ENCODE peak calls at places on chromosomes 7 and 10, in nine cellular contexts. One of them, this sample, is unnamed.

GRCh38 chr10:110789604-110790428 is 81.9 kb upstream of the PDCD4 start:
- DNase-seq in cardiac muscle cell: no peak
- DNase-seq in tibial nerve: no peak
- DNase-seq in left ventricle myocardium inferior: no peak
- DNase-seq in heart left ventricle: no peak
- DNase-seq in neural progenitor cell: no peak
- DNase-seq in mammary epithelial cell: no peak
- DNase-seq in PC-3: no peak
- DNase-seq in colonic mucosa: no peak
- DNase-seq in this sample: no peak

GRCh38 chr7:105141068-105141467 is 127.1 kb downstream of the KMT2E start:
- DNase-seq in cardiac muscle cell: peak; percentile 51
- DNase-seq in tibial nerve: no peak
- DNase-seq in left ventricle myocardium inferior: no peak
- DNase-seq in heart left ventricle: no peak
- DNase-seq in neural progenitor cell: peak; percentile 76
- DNase-seq in mammary epithelial cell: no peak
- DNase-seq in PC-3: peak; percentile 27
- DNase-seq in colonic mucosa: no peak
- DNase-seq in this sample: no peak

GRCh38 chr10:71728218-71728737 is 8.7 kb upstream of the C10orf105 start:
- DNase-seq in cardiac muscle cell: no peak
- DNase-seq in tibial nerve: no peak
- DNase-seq in left ventricle myocardium inferior: no peak
- DNase-seq in heart left ventricle: no peak
- DNase-seq in neural progenitor cell: peak; percentile 64
- DNase-seq in mammary epithelial cell: no peak
- DNase-seq in PC-3: no peak
- DNase-seq in colonic mucosa: no peak
- DNase-seq in this sample: no peak

GRCh38 chr7:18167815-18168214 is 140.2 kb upstream of the PRPS1L1 start:
- DNase-seq in cardiac muscle cell: no peak
- DNase-seq in tibial nerve: no peak
- DNase-seq in left ventricle myocardium inferior: no peak
- DNase-seq in heart left ventricle: no peak
- DNase-seq in neural progenitor cell: no peak
- DNase-seq in mammary epithelial cell: no peak
- DNase-seq in PC-3: no peak
- DNase-seq in colonic mucosa: no peak
- DNase-seq in this sample: no peak

GRCh38 chr10:784759-785538 is 95.5 kb upstream of the DIP2C start:
- DNase-seq in cardiac muscle cell: peak; percentile 53
- DNase-seq in tibial nerve: no peak
- DNase-seq in left ventricle myocardium inferior: peak; percentile 42
- DNase-seq in heart left ventricle: no peak
- DNase-seq in neural progenitor cell: peak; percentile 78
- DNase-seq in mammary epithelial cell: peak; percentile 58
- DNase-seq in PC-3: peak; percentile 64
- DNase-seq in colonic mucosa: peak; percentile 30
- DNase-seq in this sample: peak; percentile 77

GRCh38 chr7:82839063-82839462 is 323.6 kb downstream of the PCLO start:
- DNase-seq in cardiac muscle cell: no peak
- DNase-seq in tibial nerve: no peak
- DNase-seq in left ventricle myocardium inferior: no peak
- DNase-seq in heart left ventricle: no peak
- DNase-seq in neural progenitor cell: no peak
- DNase-seq in mammary epithelial cell: no peak
- DNase-seq in PC-3: no peak
- DNase-seq in colonic mucosa: no peak
- DNase-seq in this sample: no peak

GRCh38 chr7:96118449-96119001 is 203.4 kb downstream of the SLC25A13 start:
- DNase-seq in cardiac muscle cell: peak; percentile 9
- DNase-seq in tibial nerve: no peak
- DNase-seq in left ventricle myocardium inferior: no peak
- DNase-seq in heart left ventricle: no peak
- DNase-seq in neural progenitor cell: peak; percentile 15
- DNase-seq in mammary epithelial cell: no peak
- DNase-seq in PC-3: no peak
- DNase-seq in colonic mucosa: no peak
- DNase-seq in this sample: no peak

GRCh38 chr7:81956520-81956919 is 186.7 kb upstream of the HGF start:
- DNase-seq in cardiac muscle cell: peak; percentile 57
- DNase-seq in tibial nerve: peak; percentile 20
- DNase-seq in left ventricle myocardium inferior: no peak
- DNase-seq in heart left ventricle: no peak
- DNase-seq in neural progenitor cell: peak; percentile 75
- DNase-seq in mammary epithelial cell: no peak
- DNase-seq in PC-3: peak; percentile 68
- DNase-seq in colonic mucosa: no peak
- DNase-seq in this sample: no peak

GRCh38 chr10:117635851-117636250 is 93.3 kb downstream of the EMX2 start:
- DNase-seq in cardiac muscle cell: no peak
- DNase-seq in tibial nerve: no peak
- DNase-seq in left ventricle myocardium inferior: no peak
- DNase-seq in heart left ventricle: no peak
- DNase-seq in neural progenitor cell: no peak
- DNase-seq in mammary epithelial cell: no peak
- DNase-seq in PC-3: no peak
- DNase-seq in colonic mucosa: no peak
- DNase-seq in this sample: no peak

GRCh38 chr7:7707756-7708310 is 10.6 kb downstream of the RPA3 start:
- DNase-seq in cardiac muscle cell: no peak
- DNase-seq in tibial nerve: no peak
- DNase-seq in left ventricle myocardium inferior: no peak
- DNase-seq in heart left ventricle: no peak
- DNase-seq in neural progenitor cell: peak; percentile 13
- DNase-seq in mammary epithelial cell: peak; percentile 8
- DNase-seq in PC-3: peak; percentile 2
- DNase-seq in colonic mucosa: no peak
- DNase-seq in this sample: no peak

GRCh38 chr7:20998309-20998708 is 211.6 kb upstream of the SP8 start:
- DNase-seq in cardiac muscle cell: no peak
- DNase-seq in tibial nerve: no peak
- DNase-seq in left ventricle myocardium inferior: no peak
- DNase-seq in heart left ventricle: no peak
- DNase-seq in neural progenitor cell: no peak
- DNase-seq in mammary epithelial cell: peak; percentile 78
- DNase-seq in PC-3: peak; percentile 91
- DNase-seq in colonic mucosa: no peak
- DNase-seq in this sample: no peak

GRCh38 chr10:130372222-130372621 is 236.0 kb downstream of the GLRX3 start:
- DNase-seq in cardiac muscle cell: no peak
- DNase-seq in tibial nerve: no peak
- DNase-seq in left ventricle myocardium inferior: no peak
- DNase-seq in heart left ventricle: no peak
- DNase-seq in neural progenitor cell: no peak
- DNase-seq in mammary epithelial cell: no peak
- DNase-seq in PC-3: no peak
- DNase-seq in colonic mucosa: no peak
- DNase-seq in this sample: no peak

GRCh38 chr10:86188326-86188725 is 178.3 kb downstream of the GRID1 start:
- DNase-seq in cardiac muscle cell: no peak
- DNase-seq in tibial nerve: no peak
- DNase-seq in left ventricle myocardium inferior: no peak
- DNase-seq in heart left ventricle: no peak
- DNase-seq in neural progenitor cell: no peak
- DNase-seq in mammary epithelial cell: no peak
- DNase-seq in PC-3: no peak
- DNase-seq in colonic mucosa: no peak
- DNase-seq in this sample: no peak

GRCh38 chr10:61195219-61195618 is 251.2 kb upstream of the RHOBTB1 start:
- DNase-seq in cardiac muscle cell: no peak
- DNase-seq in tibial nerve: no peak
- DNase-seq in left ventricle myocardium inferior: no peak
- DNase-seq in heart left ventricle: no peak
- DNase-seq in neural progenitor cell: no peak
- DNase-seq in mammary epithelial cell: no peak
- DNase-seq in PC-3: no peak
- DNase-seq in colonic mucosa: no peak
- DNase-seq in this sample: no peak

GRCh38 chr7:26705567-26705966 is 158.8 kb downstream of the SKAP2 start:
- DNase-seq in cardiac muscle cell: no peak
- DNase-seq in tibial nerve: no peak
- DNase-seq in left ventricle myocardium inferior: no peak
- DNase-seq in heart left ventricle: no peak
- DNase-seq in neural progenitor cell: no peak
- DNase-seq in mammary epithelial cell: peak; percentile 83
- DNase-seq in PC-3: peak; percentile 94
- DNase-seq in colonic mucosa: peak; percentile 36
- DNase-seq in this sample: no peak

GRCh38 chr10:667602-668143 is 21.8 kb downstream of the DIP2C start:
- DNase-seq in cardiac muscle cell: no peak
- DNase-seq in tibial nerve: no peak
- DNase-seq in left ventricle myocardium inferior: no peak
- DNase-seq in heart left ventricle: no peak
- DNase-seq in neural progenitor cell: no peak
- DNase-seq in mammary epithelial cell: no peak
- DNase-seq in PC-3: no peak
- DNase-seq in colonic mucosa: no peak
- DNase-seq in this sample: no peak

GRCh38 chr10:117165557-117166419 is 27.7 kb upstream of the VAX1 start:
- DNase-seq in cardiac muscle cell: peak; percentile 76
- DNase-seq in tibial nerve: no peak
- DNase-seq in left ventricle myocardium inferior: no peak
- DNase-seq in heart left ventricle: no peak
- DNase-seq in neural progenitor cell: peak; percentile 92
- DNase-seq in mammary epithelial cell: peak; percentile 36
- DNase-seq in PC-3: peak; percentile 63
- DNase-seq in colonic mucosa: no peak
- DNase-seq in this sample: peak; percentile 60

GRCh38 chr7:93150200-93150835 is 2.1 kb upstream of the SAMD9L start:
- DNase-seq in cardiac muscle cell: no peak
- DNase-seq in tibial nerve: no peak
- DNase-seq in left ventricle myocardium inferior: no peak
- DNase-seq in heart left ventricle: no peak
- DNase-seq in neural progenitor cell: no peak
- DNase-seq in mammary epithelial cell: peak; percentile 70
- DNase-seq in PC-3: peak; percentile 81
- DNase-seq in colonic mucosa: no peak
- DNase-seq in this sample: no peak

GRCh38 chr7:85205754-85206153 is 18.9 kb upstream of the SEMA3D start:
- DNase-seq in cardiac muscle cell: no peak
- DNase-seq in tibial nerve: no peak
- DNase-seq in left ventricle myocardium inferior: no peak
- DNase-seq in heart left ventricle: no peak
- DNase-seq in neural progenitor cell: no peak
- DNase-seq in mammary epithelial cell: no peak
- DNase-seq in PC-3: no peak
- DNase-seq in colonic mucosa: no peak
- DNase-seq in this sample: no peak

GRCh38 chr7:152902870-152903860 is 143.6 kb downstream of the ACTR3B start:
- DNase-seq in cardiac muscle cell: no peak
- DNase-seq in tibial nerve: no peak
- DNase-seq in left ventricle myocardium inferior: no peak
- DNase-seq in heart left ventricle: no peak
- DNase-seq in neural progenitor cell: no peak
- DNase-seq in mammary epithelial cell: no peak
- DNase-seq in PC-3: no peak
- DNase-seq in colonic mucosa: no peak
- DNase-seq in this sample: no peak
- H3K4me3 ChIP-seq in cardiac muscle cell: no peak overlapping the region
- H3K4me3 ChIP-seq in tibial nerve: no peak overlapping the region
- H3K4me3 ChIP-seq in left ventricle myocardium inferior: no peak overlapping the region
- H3K4me3 ChIP-seq in heart left ventricle: no peak overlapping the region
- H3K4me3 ChIP-seq in neural progenitor cell: no peak overlapping the region
- H3K4me3 ChIP-seq in mammary epithelial cell: no peak overlapping the region
- H3K4me3 ChIP-seq in PC-3: no peak overlapping the region
- H3K4me3 ChIP-seq in colonic mucosa: no peak overlapping the region
- H3K4me3 ChIP-seq in this sample: no peak overlapping the region

DNA sequence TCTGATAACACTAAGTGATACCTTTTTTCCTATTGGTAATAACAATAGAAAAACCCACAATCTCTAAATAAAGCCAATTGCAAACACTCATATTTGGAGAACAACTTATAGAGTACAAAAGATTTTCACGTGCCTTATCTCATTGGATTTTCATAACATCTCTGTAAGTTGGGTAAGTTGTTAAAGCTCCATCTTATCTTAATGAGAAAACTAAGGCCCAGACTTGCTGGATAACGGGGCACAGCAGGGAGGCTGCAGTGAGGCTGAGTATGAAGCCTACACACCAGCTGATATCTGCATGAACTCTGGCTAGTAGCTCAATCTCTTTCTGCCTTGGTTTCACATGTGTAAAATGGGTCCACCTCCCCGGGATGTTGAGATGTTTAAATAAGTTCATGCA is 26.8 kb downstream of the CPVL start:
- DNase-seq in cardiac muscle cell: no peak
- DNase-seq in tibial nerve: no peak
- DNase-seq in left ventricle myocardium inferior: no peak
- DNase-seq in heart left ventricle: no peak
- DNase-seq in neural progenitor cell: no peak
- DNase-seq in mammary epithelial cell: no peak
- DNase-seq in PC-3: no peak
- DNase-seq in colonic mucosa: no peak
- DNase-seq in this sample: no peak
- H3K4me1 ChIP-seq in cardiac muscle cell: no peaks in the 10 kb centered on the region
- H3K4me1 ChIP-seq in tibial nerve: peaks cover 4% of the 10 kb centered on the region
- H3K4me1 ChIP-seq in left ventricle myocardium inferior: peaks cover 39% of the 10 kb centered on the region
- H3K4me1 ChIP-seq in heart left ventricle: peaks cover 7% of the 10 kb centered on the region
- H3K4me1 ChIP-seq in neural progenitor cell: peaks cover 16% of the 10 kb centered on the region
- H3K4me1 ChIP-seq in mammary epithelial cell: peaks cover 10% of the 10 kb centered on the region
- H3K4me1 ChIP-seq in PC-3: peaks cover 33% of the 10 kb centered on the region
- H3K4me1 ChIP-seq in colonic mucosa: no peaks in the 10 kb centered on the region
- H3K4me1 ChIP-seq in this sample: no peaks in the 10 kb centered on the region

DNA sequence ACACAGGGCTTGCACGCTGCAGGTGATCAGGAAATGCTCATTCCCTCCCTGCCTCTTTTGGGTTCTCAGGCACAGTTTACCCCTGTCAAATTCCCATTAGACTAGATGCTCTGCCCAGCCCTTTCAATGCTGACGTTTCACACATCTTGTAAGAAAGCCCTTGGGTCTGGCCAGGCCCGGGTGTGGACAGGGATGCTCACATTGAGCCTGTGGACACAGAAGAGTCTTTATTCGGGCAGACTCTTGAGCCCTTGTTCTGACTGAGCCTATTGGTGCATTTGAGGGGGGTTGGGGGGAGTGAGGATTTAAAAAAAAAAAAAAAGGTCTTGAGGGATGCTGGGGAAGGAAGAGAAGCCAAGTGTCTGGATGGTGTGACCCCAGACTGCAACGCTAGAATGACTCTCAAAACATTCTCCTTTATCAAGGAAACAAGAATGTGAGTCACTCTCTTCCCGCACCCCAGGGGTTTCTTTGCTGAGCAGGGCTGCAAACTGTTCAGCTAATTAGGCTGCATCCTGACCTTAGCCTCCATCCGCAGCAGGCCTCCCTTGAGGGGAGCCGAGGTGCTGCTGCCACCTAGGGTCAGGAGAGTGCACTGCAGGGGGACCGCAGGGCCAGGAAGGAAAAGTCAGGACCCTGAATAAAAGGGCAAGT is 53.6 kb upstream of the TMEM72 start:
- DNase-seq in cardiac muscle cell: peak; percentile 57
- DNase-seq in tibial nerve: peak; percentile 59
- DNase-seq in left ventricle myocardium inferior: peak; percentile 76
- DNase-seq in heart left ventricle: peak; percentile 77
- DNase-seq in neural progenitor cell: peak; percentile 91
- DNase-seq in mammary epithelial cell: peak; percentile 14
- DNase-seq in PC-3: peak; percentile 74
- DNase-seq in colonic mucosa: peak; percentile 50
- DNase-seq in this sample: peak; percentile 86
- TF ChIP-seq CTCF in cardiac muscle cell: peak; percentile 100
- TF ChIP-seq CTCF in tibial nerve: peak; percentile 90
- TF ChIP-seq CTCF in left ventricle myocardium inferior: peak; percentile 100
- TF ChIP-seq CTCF in heart left ventricle: peak; percentile 97
- TF ChIP-seq CTCF in neural progenitor cell: peak; percentile 100
- TF ChIP-seq CTCF in mammary epithelial cell: peak; percentile 95
- TF ChIP-seq CTCF in PC-3: peak; percentile 99
- TF ChIP-seq CTCF in colonic mucosa: peak; percentile 99
- TF ChIP-seq CTCF in this sample: peak; percentile 99

GRCh38 chr10:68560201-68560915 is at the start of gene TET1:
- DNase-seq in cardiac muscle cell: peak; percentile 84
- DNase-seq in tibial nerve: peak; percentile 45
- DNase-seq in left ventricle myocardium inferior: peak; percentile 50
- DNase-seq in heart left ventricle: peak; percentile 30
- DNase-seq in neural progenitor cell: peak; percentile 92
- DNase-seq in mammary epithelial cell: peak; percentile 35
- DNase-seq in PC-3: peak; percentile 68
- DNase-seq in colonic mucosa: peak; percentile 53
- DNase-seq in this sample: peak; percentile 30
- H3K4me3 ChIP-seq in cardiac muscle cell: peak within 1 kb of the TSS; percentile 94
- H3K4me3 ChIP-seq in tibial nerve: peak within 1 kb of the TSS; percentile 99
- H3K4me3 ChIP-seq in left ventricle myocardium inferior: peak within 1 kb of the TSS; percentile 73
- H3K4me3 ChIP-seq in heart left ventricle: peak within 1 kb of the TSS; percentile 78
- H3K4me3 ChIP-seq in neural progenitor cell: peak within 1 kb of the TSS; percentile 89
- H3K4me3 ChIP-seq in mammary epithelial cell: peak within 1 kb of the TSS; percentile 59
- H3K4me3 ChIP-seq in PC-3: peak within 1 kb of the TSS; percentile 96
- H3K4me3 ChIP-seq in colonic mucosa: peak within 1 kb of the TSS; percentile 68
- H3K4me3 ChIP-seq in this sample: peak within 1 kb of the TSS; percentile 75